ENCODE peak calls at places on chromosomes 13 and 19, in five cellular contexts. E is stimulated activated CD8-positive, alpha-beta memory T cell treated with anti-CD3 and anti-CD28 coated beads, Interleukin-2, amount 100 ng/mL, for 1 hour; U is activated CD4-positive, alpha-beta T cell treated with anti-CD3 and anti-CD28 coated beads, Interleukin-2, amount 50 U/mL, for 1 hour; O is progenitor cell of endocrine pancreas; A is T-cell. N is an unnamed sample.

GRCh38 chr13:111363121-111363520 is 42.7 kb downstream of the TEX29 start:
- DNase-seq in U (no peak), A (no peak), E (no peak), O (no peak), N (no peak)

GRCh38 chr13:28761586-28761985 is 42.8 kb upstream of the SLC46A3 start:
- DNase-seq in U (no peak), O (no peak), E (no peak), A (no peak), N (no peak)

GRCh38 chr13:87656311-87656710 is 14.9 kb upstream of the SLITRK5 start:
- DNase-seq in O (no peak), A (no peak), U (no peak), E (no peak), N (no peak)

GRCh38 chr13:112974125-112974524 is 5.1 kb downstream of the MCF2L start:
- DNase-seq in O (no peak), A (no peak), E (no peak), U (no peak), N (no peak)

GRCh38 chr19:51749979-51750378 is 1.7 kb downstream of the FPR1 start:
- DNase-seq in U (no peak), A (no peak), O (no peak), E (no peak), N (no peak)

GRCh38 chr13:106536244-106537034 is 977 bp upstream of the EFNB2 start:
- DNase-seq in A (peak), O (peak), U (peak), E (peak), N (no peak)

GRCh38 chr19:31706131-31706530 is 356.9 kb upstream of the TSHZ3 start:
- DNase-seq in O (no peak), A (no peak), E (no peak), U (no peak), N (no peak)

GRCh38 chr19:19115954-19116353 is 22.3 kb downstream of the TMEM161A start:
- DNase-seq in A (no peak), U (peak), O (no peak), E (peak), N (no peak)

GRCh38 chr13:114081761-114082681 is 50.4 kb downstream of the RASA3 start:
- DNase-seq in U (no peak), O (no peak), A (no peak), E (no peak), N (no peak)

GRCh38 chr19:28074773-28075172 is 1138.2 kb downstream of the UQCRFS1 start:
- DNase-seq in A (no peak), E (no peak), O (no peak), U (no peak), N (no peak)

GRCh38 chr13:114002009-114002544 is 28.2 kb upstream of the C13orf46 start:
- DNase-seq in U (no peak), A (no peak), O (no peak), E (no peak), N (no peak)

GRCh38 chr13:18949970-18950369 is 231.7 kb downstream of the TUBA3C start:
- DNase-seq in U (no peak), O (no peak), A (no peak), E (no peak), N (no peak)

GRCh38 chr13:94710881-94711560 is 1.3 kb downstream of the SOX21 start:
- DNase-seq in O (peak), A (no peak), E (no peak), U (no peak), N (no peak)

GRCh38 chr19:51450730-51451307 is 7.4 kb downstream of the SIGLEC8 start:
- DNase-seq in A (no peak), E (no peak), O (no peak), U (no peak), N (no peak)

GRCh38 chr19:51784922-51785690 is 9.9 kb upstream of the FPR3 start:
- DNase-seq in A (no peak), O (no peak), U (no peak), E (no peak), N (no peak)

GRCh38 chr19:16714702-16715294 is 4.8 kb upstream of the NWD1 start:
- DNase-seq in O (peak), A (peak), E (peak), U (peak), N (no peak)

GRCh38 chr13:112756511-112756966 is 66.7 kb downstream of the ATP11A start:
- DNase-seq in U (no peak), E (no peak), A (no peak), O (no peak), N (no peak)

GRCh38 chr19:54791476-54791875 is 11.9 kb upstream of the KIR2DL4 start:
- DNase-seq in U (no peak), E (no peak), A (no peak), O (no peak), N (no peak)

GRCh38 chr13:40318366-40318765 is 348.1 kb downstream of the FOXO1 start:
- DNase-seq in E (no peak), O (no peak), A (no peak), U (no peak), N (no peak)

GRCh38 chr13:23715092-23715761 is 145.0 kb downstream of the TNFRSF19 start:
- DNase-seq in E (no peak), A (no peak), O (no peak), U (no peak), N (no peak)

GRCh38 chr19:30664358-30665058 is 292.3 kb downstream of the ZNF536 start:
- DNase-seq in A (no peak), O (no peak), E (no peak), U (no peak), N (no peak)

GRCh38 chr19:7729211-7729610 is 2.7 kb downstream of the CLEC4G start:
- DNase-seq in U (no peak), A (no peak), E (no peak), O (no peak), N (no peak)

GRCh38 chr19:6886272-6886671 is 1.1 kb upstream of the ADGRE1 start:
- DNase-seq in O (no peak), E (no peak), A (no peak), U (no peak), N (no peak)

GRCh38 chr19:57559008-57559403 is 657 bp downstream of the ZNF550 start:
- DNase-seq in U (no peak), O (no peak), A (no peak), E (no peak), N (no peak)

GRCh38 chr13:80556291-80556690 is 215.4 kb upstream of the SPRY2 start:
- DNase-seq in O (no peak), A (no peak), E (no peak), U (no peak), N (no peak)

GRCh38 chr19:55158848-55159793 is 1.6 kb upstream of the TNNI3 start:
- DNase-seq in E (no peak), U (no peak), O (no peak), A (no peak), N (no peak)

GRCh38 chr13:96671073-96671472 is 323.2 kb downstream of the OXGR1 start:
- DNase-seq in A (no peak), U (no peak), O (no peak), E (no peak), N (peak)

GRCh38 chr13:76991432-76991795 is 467 bp upstream of the CLN5 start:
- DNase-seq in A (peak), U (peak), O (no peak), E (peak), N (no peak)

GRCh38 chr19:18112989-18113478 is 15.5 kb downstream of the MAST3 start:
- DNase-seq in E (peak), O (peak), A (peak), U (peak), N (peak)